ENCODE peak calls at places on chromosomes 3 and 15, in four cellular contexts. T is suprapubic skin, N is NCI-H460, Y is NCI-H446. L is an unnamed sample.

GRCh38 chr3:113660901-113661300 is 35.5 kb downstream of the USF3 start:
- DNase-seq in T (no peak), N (no peak), Y (peak; percentile 86), L (peak; percentile 77)

GRCh38 chr3:196268270-196269163 is 19.0 kb downstream of the PCYT1A start:
- DNase-seq in T (no peak), N (peak; percentile 43), Y (no peak), L (no peak)

GRCh38 chr3:51955175-51955892 is at the start of gene GPR62:
- DNase-seq in T (no peak), N (no peak), Y (no peak), L (no peak)

GRCh38 chr15:81182031-81182745 is 14.5 kb upstream of the IL16 start:
- DNase-seq in T (peak; percentile 22), N (no peak), Y (no peak), L (no peak)

GRCh38 chr3:159762238-159762637 is 226.4 kb upstream of the IL12A start:
- DNase-seq in T (no peak), N (peak; percentile 40), Y (no peak), L (no peak)

GRCh38 chr15:58424722-58425121 is 7.1 kb upstream of the LIPC start:
- DNase-seq in T (no peak), N (no peak), Y (no peak), L (no peak)

GRCh38 chr3:47347217-47347801 is 33.5 kb upstream of the PTPN23 start:
- DNase-seq in T (no peak), N (no peak), Y (no peak), L (peak; percentile 0)

GRCh38 chr3:11455977-11456376 is 183.8 kb downstream of the ATG7 start:
- DNase-seq in T (no peak), N (no peak), Y (no peak), L (no peak)

GRCh38 chr15:78034495-78035191 is 42.9 kb downstream of the TBC1D2B start:
- DNase-seq in T (no peak), N (no peak), Y (no peak), L (no peak)

GRCh38 chr15:36506733-36507356 is 72.6 kb upstream of the CDIN1 start:
- DNase-seq in T (no peak), N (no peak), Y (no peak), L (no peak)

GRCh38 chr15:72203507-72203837 is 5.9 kb upstream of the GRAMD2A start:
- DNase-seq in T (no peak), N (no peak), Y (peak; percentile 97), L (peak; percentile 91)

GRCh38 chr3:50610181-50610971 is 1.2 kb downstream of the CISH start:
- DNase-seq in T (no peak), N (no peak), Y (no peak), L (no peak)

GRCh38 chr15:90665288-90666134 is 51.6 kb upstream of the BLM start:
- DNase-seq in T (peak; percentile 83), N (peak; percentile 19), Y (no peak), L (no peak)

GRCh38 chr3:170572665-170573253 is 13.1 kb downstream of the SLC7A14 start:
- DNase-seq in T (no peak), N (peak; percentile 14), Y (peak; percentile 29), L (no peak)

GRCh38 chr3:65605876-65606432 is 432.8 kb downstream of the MAGI1 start:
- DNase-seq in T (no peak), N (no peak), Y (no peak), L (no peak)

L was measured in NCI-H1694 treated with DMSO at 0.1 percent for 48 hours.